ENCODE peak calls at places on chromosomes 1 and 21, in five cellular contexts. O, Y, M, A and H are unnamed samples.
A peak's percentile ranks its signal among the peaks of the same experiment; 100 is the strongest.

GRCh38 chr1:234258071-234258470 is 115.2 kb upstream of the COA6 start:
- DNase-seq in M (no peak), A (no peak), O (no peak), Y (no peak), H (no peak)

GRCh38 chr1:24727490-24728214 is 17.6 kb upstream of the CLIC4 start:
- DNase-seq in Y (peak; percentile 79), M (peak; percentile 82), O (no peak), A (peak; percentile 24), H (peak; percentile 71)

GRCh38 chr1:43796111-43796581 is 88.8 kb downstream of the ST3GAL3 start:
- DNase-seq in O (no peak), Y (no peak), M (no peak), A (no peak), H (no peak)

GRCh38 chr1:180178511-180179161 is 24.0 kb downstream of the QSOX1 start:
- DNase-seq in Y (peak; percentile 59), O (peak; percentile 82), M (no peak), A (peak; percentile 75), H (peak; percentile 83)

GRCh38 chr1:168531605-168532345 is 12.0 kb downstream of the XCL2 start:
- DNase-seq in M (no peak), O (no peak), A (no peak), Y (no peak), H (no peak)

GRCh38 chr1:205851993-205852392 is 2.1 kb upstream of the PM20D1 start:
- DNase-seq in M (no peak), A (no peak), Y (no peak), O (no peak), H (no peak)

GRCh38 chr1:202579806-202580205 is 130.4 kb downstream of the SYT2 start:
- DNase-seq in O (no peak), A (no peak), M (no peak), Y (peak; percentile 59), H (no peak)

GRCh38 chr1:237471377-237471776 is 419.3 kb downstream of the ZP4 start:
- DNase-seq in O (no peak), Y (no peak), M (no peak), A (no peak), H (no peak)

GRCh38 chr1:8560611-8561544 is 243.0 kb downstream of the SLC45A1 start:
- DNase-seq in O (peak; percentile 15), M (no peak), Y (peak; percentile 38), A (peak; percentile 25), H (peak; percentile 37)

GRCh38 chr1:18322353-18323032 is 158.2 kb upstream of the KLHDC7A start:
- DNase-seq in O (peak; percentile 36), M (no peak), Y (no peak), A (peak; percentile 10), H (no peak)

GRCh38 chr1:26700711-26701110 is 4.9 kb downstream of the ARID1A start:
- DNase-seq in Y (no peak), M (no peak), A (peak; percentile 26), O (no peak), H (no peak)
- TF ChIP-seq CTCF in Y (no peak), M (no peak), A (no peak), O (no peak), H (no peak)

GRCh38 chr1:99650021-99650420 is 4.1 kb downstream of the PALMD start:
- DNase-seq in Y (no peak), A (no peak), M (no peak), O (no peak), H (no peak)

GRCh38 chr1:99647460-99647859 is 1.5 kb downstream of the PALMD start:
- DNase-seq in O (no peak), M (no peak), Y (no peak), A (no peak), H (no peak)

GRCh38 chr1:99645699-99646531 is at the start of gene PALMD:
- DNase-seq in A (no peak), Y (peak; percentile 38), O (peak; percentile 3), M (no peak), H (no peak)

GRCh38 chr1:99646885-99647284 is 972 bp downstream of the PALMD start:
- DNase-seq in Y (no peak), O (no peak), A (no peak), M (no peak), H (no peak)

GRCh38 chr1:99648107-99648506 is 2.2 kb downstream of the PALMD start:
- DNase-seq in Y (peak; percentile 63), M (no peak), A (no peak), O (peak; percentile 28), H (no peak)
- TF ChIP-seq CTCF in Y (peak; percentile 16), M (no peak), A (no peak), O (peak; percentile 20), H (no peak)

DNA sequence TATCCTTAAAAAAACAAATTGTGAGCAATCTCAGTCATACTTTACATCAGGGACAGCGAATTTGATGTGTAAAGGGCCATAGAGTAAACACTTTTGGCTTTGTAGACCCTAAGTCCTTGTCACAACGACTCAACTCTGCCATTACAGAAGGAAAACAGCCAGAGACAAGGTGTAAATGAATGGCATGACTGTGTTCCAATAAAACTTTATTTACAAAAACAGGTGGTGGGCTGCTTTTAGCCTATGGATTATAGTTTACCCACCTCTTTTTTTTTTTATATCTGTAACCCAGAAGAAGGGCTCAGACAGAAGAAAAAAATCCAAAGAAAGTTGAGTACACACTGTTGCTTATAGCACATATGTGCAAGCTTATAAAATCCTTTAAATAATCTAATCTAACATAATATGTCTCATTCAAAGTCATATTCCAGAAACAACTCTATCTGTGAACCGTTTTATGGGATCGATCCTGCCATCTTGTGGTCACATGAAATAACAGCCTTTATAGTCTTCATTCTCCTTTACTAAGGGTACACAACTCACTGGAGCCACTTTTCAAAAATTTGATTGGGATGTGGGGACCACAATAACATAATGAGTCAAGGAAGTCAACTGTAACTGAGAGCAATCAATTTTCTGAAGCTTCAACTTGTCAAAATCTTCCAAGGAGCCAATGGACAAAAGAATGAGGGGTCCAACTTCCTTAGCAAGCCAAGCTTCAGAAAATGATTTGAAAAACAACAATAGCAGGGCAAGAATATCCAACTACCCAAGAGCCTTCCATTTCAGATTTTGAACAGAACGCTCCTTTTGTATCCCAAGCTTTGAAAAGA is 142.2 kb upstream of the KRTAP19-8 start:
- DNase-seq in M (no peak), A (peak; percentile 35), O (peak; percentile 9), Y (no peak), H (peak; percentile 39)
- TF ChIP-seq CTCF in M (no peak), A (peak; percentile 72), O (peak; percentile 27), Y (peak; percentile 47), H (peak; percentile 57)

GRCh38 chr1:62335656-62336055 is 16.4 kb upstream of the KANK4 start:
- DNase-seq in A (no peak), O (no peak), M (no peak), Y (no peak), H (no peak)
- TF ChIP-seq CTCF in A (no peak), O (no peak), M (no peak), Y (no peak), H (no peak)

GRCh38 chr1:196660912-196661311 is 9.1 kb downstream of the CFH start:
- DNase-seq in Y (no peak), O (peak; percentile 36), M (no peak), A (no peak), H (peak; percentile 23)
- TF ChIP-seq CTCF in Y (peak; percentile 68), O (peak; percentile 85), M (peak; percentile 34), A (peak; percentile 81), H (peak; percentile 34)

DNA sequence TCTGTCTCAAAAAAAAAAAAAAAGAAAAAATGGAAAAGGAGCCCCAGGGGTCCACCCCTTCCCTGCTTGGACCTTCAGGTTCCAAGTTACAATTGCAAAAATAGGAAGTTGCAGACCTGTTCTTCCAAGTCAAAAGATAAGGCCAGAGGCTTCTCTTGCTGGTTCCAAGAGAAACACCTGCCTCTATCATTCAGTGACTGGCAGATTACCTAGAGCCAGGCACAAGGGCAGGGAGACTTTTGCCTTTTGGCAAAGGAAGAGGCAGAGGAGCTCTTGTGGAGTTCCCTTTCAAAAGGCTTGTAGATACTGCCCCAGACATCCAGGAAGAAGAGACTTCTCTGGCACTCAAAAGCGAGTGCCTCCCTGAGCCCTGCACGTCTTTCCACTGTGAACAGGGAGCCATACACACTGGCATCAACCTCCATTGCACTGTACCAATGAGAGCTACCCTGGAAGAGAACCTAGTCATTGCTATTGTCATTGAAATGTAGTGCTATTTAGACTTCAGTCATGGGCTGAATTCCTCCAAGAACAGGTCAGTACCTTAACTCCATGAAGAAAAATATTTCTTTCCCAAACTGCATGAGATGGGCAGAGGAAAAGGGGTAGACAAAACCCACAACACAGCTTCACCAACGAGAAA is 91.2 kb downstream of the LMX1A start:
- DNase-seq in Y (no peak), O (no peak), M (no peak), A (no peak), H (no peak)
- TF ChIP-seq CTCF in Y (no peak), O (no peak), M (no peak), A (no peak), H (no peak)